ENCODE peak calls at places on chromosome 19, in seven cellular contexts. H is anterior cingulate cortex; W is GM12891; T is stimulated activated CD4-positive, alpha-beta T cell treated with anti-CD3 and anti-CD28 coated beads, Interleukin-4, amount 100 ng/mL, for 24 hours; A is ACHN; J is A549; P is Calu3. L is an unnamed sample.

GRCh38 chr19:4633140-4633967 is 6.0 kb upstream of the TNFAIP8L1 start:
- DNase-seq in T (peak), A (peak), J (peak), P (peak), H (no peak), W (no peak), L (no peak)

GRCh38 chr19:2611483-2612464 is 90.7 kb downstream of the GNG7 start:
- DNase-seq in J (no peak), A (no peak), H (no peak), T (no peak), P (no peak), W (no peak), L (no peak)

GRCh38 chr19:35048911-35049411 is 7.4 kb downstream of the HPN start:
- DNase-seq in W (no peak), A (no peak), P (no peak), T (no peak), H (peak), J (no peak), L (no peak)

GRCh38 chr19:32537626-32538025 is 43.4 kb upstream of the PDCD5 start:
- DNase-seq in W (no peak), H (no peak), A (no peak), P (no peak), J (no peak), T (no peak), L (no peak)

GRCh38 chr19:1274081-1274851 is 1.1 kb upstream of the FAM174C start:
- DNase-seq in H (no peak), T (no peak), P (no peak), A (no peak), W (no peak), J (no peak), L (no peak)

GRCh38 chr19:45405435-45406164 is 731 bp upstream of the PPP1R13L start:
- DNase-seq in A (peak), J (peak), P (peak), H (peak), T (peak), W (peak), L (peak)

GRCh38 chr19:1618157-1619093 is 13.2 kb upstream of the UQCR11 start:
- DNase-seq in P (peak), W (peak), J (peak), T (peak), H (peak), A (peak), L (no peak)

GRCh38 chr19:16338470-16339360 is 14.1 kb downstream of the KLF2 start:
- DNase-seq in H (no peak), A (peak), J (peak), T (peak), W (peak), P (peak), L (no peak)

GRCh38 chr19:37333457-37333856 is 37.4 kb upstream of the ZNF527 start:
- DNase-seq in W (no peak), H (no peak), T (no peak), P (no peak), A (no peak), J (no peak), L (peak)

GRCh38 chr19:49421039-49421877 is 2.0 kb downstream of the PTH2 start:
- DNase-seq in A (no peak), W (no peak), T (peak), P (no peak), H (peak), J (no peak), L (peak)

GRCh38 chr19:33098023-33098652 is 17.2 kb downstream of the GPATCH1 start:
- DNase-seq in J (peak), W (no peak), H (peak), P (peak), A (peak), T (no peak), L (no peak)

GRCh38 chr19:16445238-16446107 is 26.3 kb downstream of the EPS15L1 start:
- DNase-seq in T (no peak), J (no peak), P (no peak), W (no peak), H (no peak), A (no peak), L (no peak)

GRCh38 chr19:39409886-39410619 is 2.4 kb upstream of the PLEKHG2 start:
- DNase-seq in P (peak), H (no peak), W (peak), A (peak), T (peak), J (peak), L (no peak)

GRCh38 chr19:42066075-42066754 is 3.8 kb downstream of the GRIK5 start:
- DNase-seq in H (peak), A (no peak), P (peak), J (peak), T (no peak), W (no peak), L (peak)

GRCh38 chr19:58181902-58182576 is 822 bp upstream of the ZNF274 start:
- DNase-seq in J (peak), A (peak), T (peak), P (peak), W (no peak), H (no peak), L (no peak)

GRCh38 chr19:54478677-54479266 is 5.7 kb upstream of the CDC42EP5 start:
- DNase-seq in P (peak), H (no peak), A (peak), J (peak), T (no peak), W (no peak), L (peak)

GRCh38 chr19:41192574-41193419 is at the start of gene CYP2S1:
- DNase-seq in H (no peak), A (peak), W (no peak), J (peak), T (no peak), P (peak), L (no peak)

GRCh38 chr19:45670670-45671453 is 2.8 kb downstream of the GIPR start:
- DNase-seq in A (peak), W (peak), J (peak), T (peak), H (peak), P (peak), L (peak)

GRCh38 chr19:610801-611505 is 21.3 kb downstream of the HCN2 start:
- DNase-seq in H (no peak), P (no peak), A (no peak), T (peak), W (peak), J (peak), L (peak)

GRCh38 chr19:376111-376470 is 31.5 kb upstream of the MIER2 start:
- DNase-seq in T (no peak), A (no peak), J (no peak), W (no peak), H (no peak), P (no peak), L (no peak)

GRCh38 chr19:18895038-18895827 is 725 bp downstream of the CERS1 start:
- DNase-seq in T (no peak), P (peak), W (no peak), A (peak), H (no peak), J (peak), L (peak)

GRCh38 chr19:56866563-56866962 is 26.0 kb upstream of the PEG3 start:
- DNase-seq in P (no peak), H (peak), W (no peak), T (no peak), A (no peak), J (no peak), L (no peak)

GRCh38 chr19:1307320-1307719 is 21.6 kb downstream of the EFNA2 start:
- DNase-seq in H (no peak), W (no peak), P (no peak), J (no peak), A (no peak), T (no peak), L (peak)

GRCh38 chr19:33803383-33803782 is 6.7 kb downstream of the KCTD15 start:
- DNase-seq in H (no peak), T (no peak), P (no peak), W (no peak), A (no peak), J (no peak), L (no peak)

GRCh38 chr19:47377801-47378200 is 28.7 kb downstream of the DHX34 start:
- DNase-seq in W (no peak), A (no peak), J (no peak), T (no peak), H (no peak), P (no peak), L (no peak)

GRCh38 chr19:27796073-27796472 is 1416.9 kb downstream of the UQCRFS1 start:
- DNase-seq in W (no peak), T (no peak), A (no peak), H (no peak), P (no peak), J (no peak), L (no peak)